ENCODE peak calls at places on chromosomes 7 and 10, in eight cellular contexts. U, S, Q, A, Z, P, E and H are unnamed samples.

GRCh38 chr10:72729528-72729927 is 37.6 kb downstream of the MCU start:
- DNase-seq in U (no peak), S (no peak), Q (no peak), A (peak), Z (no peak), P (no peak), E (no peak), H (no peak)

GRCh38 chr10:69663548-69663947 is 33.5 kb downstream of the FAM241B start:
- DNase-seq in U (no peak), S (no peak), Q (no peak), A (no peak), Z (no peak), P (no peak), E (no peak), H (peak)

GRCh38 chr7:28695300-28696261 is 262.5 kb downstream of the TRIL start:
- DNase-seq in U (no peak), S (no peak), Q (peak), A (no peak), Z (no peak), P (no peak), E (no peak), H (no peak)

GRCh38 chr10:108970016-108970415 is 953.3 kb downstream of the XPNPEP1 start:
- DNase-seq in U (no peak), S (no peak), Q (peak), A (peak), Z (no peak), P (peak), E (no peak), H (peak)

GRCh38 chr10:73648975-73649829 is 6.6 kb downstream of the SYNPO2L start:
- DNase-seq in U (no peak), S (no peak), Q (no peak), A (no peak), Z (no peak), P (peak), E (no peak), H (peak)

GRCh38 chr10:34045571-34046190 is 711.2 kb upstream of the NRP1 start:
- DNase-seq in U (no peak), S (no peak), Q (no peak), A (no peak), Z (no peak), P (peak), E (no peak), H (no peak)

GRCh38 chr10:75235375-75236177 is at the start of gene COMTD1:
- DNase-seq in U (peak), S (peak), Q (peak), A (peak), Z (peak), P (peak), E (peak), H (peak)

GRCh38 chr10:78599122-78599853 is 469.5 kb upstream of the ZMIZ1 start:
- DNase-seq in U (no peak), S (no peak), Q (no peak), A (no peak), Z (no peak), P (no peak), E (no peak), H (no peak)

GRCh38 chr10:50033481-50033880 is 34.3 kb upstream of the WASHC2A start:
- DNase-seq in U (no peak), S (no peak), Q (no peak), A (no peak), Z (no peak), P (no peak), E (no peak), H (no peak)

GRCh38 chr7:138773176-138773575 is 24.6 kb upstream of the TMEM213 start:
- DNase-seq in U (no peak), S (no peak), Q (no peak), A (no peak), Z (no peak), P (no peak), E (no peak), H (no peak)

GRCh38 chr7:8113184-8113583 is 144.6 kb downstream of the GLCCI1 start:
- DNase-seq in U (no peak), S (no peak), Q (no peak), A (no peak), Z (no peak), P (no peak), E (no peak), H (no peak)

GRCh38 chr10:73865459-73866442 is 8.6 kb downstream of the CAMK2G start:
- DNase-seq in U (peak), S (peak), Q (no peak), A (peak), Z (no peak), P (no peak), E (peak), H (no peak)

GRCh38 chr7:79353720-79354468 is 99.6 kb downstream of the MAGI2 start:
- DNase-seq in U (no peak), S (no peak), Q (no peak), A (no peak), Z (no peak), P (no peak), E (no peak), H (no peak)

GRCh38 chr7:124152859-124153692 is 120.2 kb upstream of the TMEM229A start:
- DNase-seq in U (no peak), S (no peak), Q (peak), A (no peak), Z (peak), P (peak), E (no peak), H (peak)

GRCh38 chr10:45353176-45353575 is 20.8 kb upstream of the ALOX5 start:
- DNase-seq in U (no peak), S (no peak), Q (no peak), A (no peak), Z (no peak), P (peak), E (no peak), H (no peak)

GRCh38 chr7:157276731-157277562 is 59.9 kb upstream of the DNAJB6 start:
- DNase-seq in U (peak), S (no peak), Q (no peak), A (peak), Z (peak), P (peak), E (no peak), H (no peak)

GRCh38 chr7:6641305-6642035 is 4.4 kb downstream of the ZNF316 start:
- DNase-seq in U (no peak), S (no peak), Q (no peak), A (no peak), Z (no peak), P (no peak), E (no peak), H (no peak)

GRCh38 chr10:5081091-5081490 is 13.1 kb upstream of the AKR1C3 start:
- DNase-seq in U (no peak), S (no peak), Q (no peak), A (no peak), Z (no peak), P (no peak), E (no peak), H (no peak)

GRCh38 chr7:29511851-29512250 is 51.8 kb upstream of the PRR15 start:
- DNase-seq in U (no peak), S (no peak), Q (no peak), A (no peak), Z (no peak), P (no peak), E (no peak), H (no peak)

GRCh38 chr7:49513939-49514338 is 259.5 kb upstream of the VWC2 start:
- DNase-seq in U (no peak), S (no peak), Q (no peak), A (no peak), Z (peak), P (no peak), E (no peak), H (no peak)

GRCh38 chr10:92150798-92151197 is 140.1 kb downstream of the CPEB3 start:
- DNase-seq in U (no peak), S (no peak), Q (no peak), A (no peak), Z (no peak), P (no peak), E (no peak), H (no peak)

GRCh38 chr10:81662837-81663236 is 212.2 kb upstream of the NRG3 start:
- DNase-seq in U (no peak), S (no peak), Q (no peak), A (no peak), Z (no peak), P (no peak), E (no peak), H (no peak)

GRCh38 chr10:119479532-119479931 is 63.0 kb downstream of the RGS10 start:
- DNase-seq in U (no peak), S (no peak), Q (no peak), A (no peak), Z (no peak), P (no peak), E (no peak), H (peak)

GRCh38 chr10:30413996-30414576 is 19.9 kb upstream of the MAP3K8 start:
- DNase-seq in U (no peak), S (no peak), Q (peak), A (peak), Z (no peak), P (peak), E (no peak), H (no peak)

GRCh38 chr7:24786941-24787340 is 29.7 kb upstream of the GSDME start:
- DNase-seq in U (no peak), S (no peak), Q (peak), A (no peak), Z (no peak), P (peak), E (no peak), H (no peak)